ENCODE peak calls at places on chromosomes 4 and X, in six cellular contexts. Q is AG09309, Y is HCT116, A is fibroblast of lung, W is Caco-2, P is HFF-Myc. S is an unnamed sample.

GRCh38 chr4:38242110-38242509 is 281.9 kb downstream of the PTTG2 start:
- DNase-seq in Q (no peak), Y (no peak), A (no peak), W (no peak), P (no peak), S (no peak)

GRCh38 chr4:101864660-101865059 is 74.1 kb downstream of the BANK1 start:
- DNase-seq in Q (no peak), Y (no peak), A (no peak), W (peak), P (no peak), S (no peak)

GRCh38 chrX:24210190-24210589 is 60.7 kb downstream of the ZFX start:
- DNase-seq in Q (no peak), Y (no peak), A (no peak), W (no peak), P (no peak), S (no peak)

GRCh38 chr4:3644849-3645627 is 112.8 kb upstream of the LRPAP1 start:
- DNase-seq in Q (no peak), Y (no peak), A (peak), W (no peak), P (no peak), S (no peak)

GRCh38 chr4:169062861-169063197 is 52.8 kb upstream of the CBR4 start:
- DNase-seq in Q (no peak), Y (no peak), A (no peak), W (no peak), P (no peak), S (no peak)

GRCh38 chr4:39319678-39320077 is 46.5 kb downstream of the RFC1 start:
- DNase-seq in Q (peak), Y (peak), A (peak), W (no peak), P (peak), S (no peak)

GRCh38 chr4:52425751-52426326 is 233.3 kb downstream of the USP46 start:
- DNase-seq in Q (no peak), Y (no peak), A (no peak), W (no peak), P (no peak), S (no peak)

GRCh38 chrX:37684918-37685317 is 673 bp upstream of the XK start:
- DNase-seq in Q (no peak), Y (no peak), A (no peak), W (no peak), P (no peak), S (no peak)

GRCh38 chrX:51643377-51643776 is 24.7 kb upstream of the CENPVL3 start:
- DNase-seq in Q (no peak), Y (no peak), A (no peak), W (no peak), P (no peak), S (no peak)

GRCh38 chrX:51641421-51642021 is 22.8 kb upstream of the CENPVL3 start:
- DNase-seq in Q (peak), Y (peak), A (peak), W (peak), P (peak), S (peak)
- TF ChIP-seq CTCF in Q (peak), Y (peak), A (peak), W (peak), P (peak), S (peak)

GRCh38 chrX:153573999-153574398 is 24.9 kb downstream of the CCNQ start:
- DNase-seq in Q (no peak), Y (no peak), A (no peak), W (no peak), P (no peak), S (no peak)
- TF ChIP-seq CTCF in Q (no peak), Y (no peak), A (no peak), W (no peak), P (no peak), S (no peak)

GRCh38 chr4:185681604-185682003 is 130.4 kb downstream of the SORBS2 start:
- DNase-seq in Q (no peak), Y (no peak), A (no peak), W (no peak), P (no peak), S (no peak)

GRCh38 chr4:185679523-185679922 is 132.5 kb downstream of the SORBS2 start:
- DNase-seq in Q (no peak), Y (no peak), A (no peak), W (no peak), P (no peak), S (no peak)

GRCh38 chr4:185682236-185682635 is 129.8 kb downstream of the SORBS2 start:
- DNase-seq in Q (peak), Y (no peak), A (peak), W (no peak), P (no peak), S (no peak)

GRCh38 chr4:185683222-185683621 is 128.8 kb downstream of the SORBS2 start:
- DNase-seq in Q (no peak), Y (no peak), A (no peak), W (no peak), P (no peak), S (no peak)

GRCh38 chr4:185680617-185681016 is 131.4 kb downstream of the SORBS2 start:
- DNase-seq in Q (no peak), Y (no peak), A (no peak), W (no peak), P (no peak), S (no peak)
- TF ChIP-seq CTCF in Q (no peak), Y (no peak), A (no peak), W (no peak), P (no peak), S (no peak)

GRCh38 chrX:49167740-49168108 is 4.0 kb upstream of the PLP2 start:
- DNase-seq in Q (no peak), Y (no peak), A (no peak), W (no peak), P (no peak), S (no peak)

GRCh38 chrX:49166914-49167739 is 4.6 kb downstream of the MAGIX start:
- DNase-seq in Q (peak), Y (no peak), A (peak), W (no peak), P (no peak), S (peak)

GRCh38 chrX:49164589-49165360 is 2.2 kb downstream of the MAGIX start:
- DNase-seq in Q (no peak), Y (no peak), A (no peak), W (no peak), P (no peak), S (no peak)

GRCh38 chrX:49163555-49164419 is 1.2 kb downstream of the MAGIX start:
- DNase-seq in Q (no peak), Y (peak), A (peak), W (peak), P (no peak), S (peak)

GRCh38 chrX:49165901-49166881 is 3.6 kb downstream of the MAGIX start:
- DNase-seq in Q (no peak), Y (peak), A (peak), W (peak), P (no peak), S (peak)
- TF ChIP-seq CTCF in Q (peak), Y (no peak), A (no peak), W (no peak), P (peak), S (peak)

GRCh38 chrX:40526412-40526811 is 54.4 kb upstream of the ATP6AP2 start:
- DNase-seq in Q (no peak), Y (no peak), A (no peak), W (no peak), P (no peak), S (no peak)

GRCh38 chrX:40521868-40522450 is 58.8 kb upstream of the ATP6AP2 start:
- DNase-seq in Q (no peak), Y (no peak), A (no peak), W (no peak), P (no peak), S (no peak)

GRCh38 chrX:40523852-40524251 is 56.9 kb upstream of the ATP6AP2 start:
- DNase-seq in Q (no peak), Y (no peak), A (no peak), W (no peak), P (no peak), S (no peak)

GRCh38 chrX:40527543-40527942 is 53.2 kb upstream of the ATP6AP2 start:
- DNase-seq in Q (no peak), Y (no peak), A (no peak), W (no peak), P (no peak), S (no peak)

DNA sequence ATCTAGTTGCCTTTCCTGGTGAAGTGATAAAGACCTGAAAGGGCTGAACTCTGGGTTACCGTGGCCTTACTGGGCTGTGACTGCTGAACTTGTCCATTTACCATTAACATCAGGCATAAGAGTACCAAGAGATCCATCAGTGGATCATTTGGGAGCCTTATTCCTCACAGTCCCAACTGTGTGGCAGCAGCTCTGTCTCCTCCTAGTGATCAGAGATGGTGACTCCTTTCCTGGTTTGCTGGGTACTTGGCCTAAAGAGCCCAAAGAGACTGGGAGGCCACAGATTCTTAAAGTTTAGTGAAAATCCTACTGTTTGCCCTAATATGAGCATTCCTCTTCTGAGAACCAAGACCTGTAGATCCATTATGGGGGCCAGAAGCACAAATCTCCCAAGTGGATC is 56.3 kb upstream of the ATP6AP2 start:
- DNase-seq in Q (no peak), Y (no peak), A (no peak), W (no peak), P (no peak), S (no peak)
- TF ChIP-seq CTCF in Q (peak), Y (no peak), A (no peak), W (no peak), P (no peak), S (no peak)

DNA sequence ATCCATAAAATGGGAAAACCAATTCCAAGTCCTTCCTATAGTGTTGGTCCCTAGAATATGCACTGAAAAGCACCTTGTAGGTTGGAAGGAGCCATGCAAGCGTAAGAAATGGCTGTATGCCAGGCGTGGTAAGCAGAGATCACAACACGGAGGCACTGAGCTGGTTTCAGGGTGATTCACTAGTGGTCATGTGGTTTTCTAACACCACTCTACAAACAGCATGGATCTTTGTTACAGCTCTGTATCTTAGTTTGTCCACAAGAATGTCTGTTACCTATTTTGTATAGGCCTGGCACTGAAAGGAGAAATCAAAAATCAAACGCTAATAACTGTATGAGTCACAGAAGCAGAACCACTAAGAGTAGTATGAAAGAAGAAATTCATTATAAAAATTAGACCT is 71.9 kb downstream of the MAGEB17 start:
- DNase-seq in Q (peak), Y (peak), A (peak), W (no peak), P (peak), S (peak)
- TF ChIP-seq CTCF in Q (no peak), Y (no peak), A (no peak), W (no peak), P (no peak), S (no peak)

DNA sequence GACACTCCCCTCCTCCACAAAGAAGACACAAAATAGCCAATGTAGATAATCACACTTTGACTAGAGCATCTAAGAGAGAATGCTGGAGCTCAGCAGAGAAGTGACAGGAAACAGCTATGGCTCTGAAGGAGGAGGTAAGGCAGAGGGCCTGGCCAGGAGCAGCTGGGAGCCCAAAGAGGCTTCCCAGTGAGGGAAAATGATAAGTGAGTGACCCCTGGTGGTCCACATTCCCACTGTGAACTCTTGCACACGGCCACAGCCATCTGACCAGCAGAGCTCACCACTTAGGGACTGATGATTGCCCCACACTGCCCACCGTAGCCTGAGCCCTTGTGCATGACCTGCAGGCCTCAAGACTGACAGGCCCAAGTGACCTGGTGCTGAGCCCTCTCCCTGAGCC is 162.7 kb upstream of the GALNTL6 start:
- DNase-seq in Q (no peak), Y (no peak), A (no peak), W (no peak), P (no peak), S (no peak)
- TF ChIP-seq CTCF in Q (no peak), Y (no peak), A (no peak), W (peak), P (no peak), S (no peak)

GRCh38 chr4:80221161-80221560 is 23.9 kb downstream of the PRDM8 start:
- DNase-seq in Q (no peak), Y (no peak), A (peak), W (no peak), P (no peak), S (no peak)
- TF ChIP-seq CTCF in Q (peak), Y (no peak), A (no peak), W (peak), P (peak), S (peak)